ENCODE peak calls at places on chromosomes 11 and 22, in four cellular contexts. B is Panc1, V is OCI-LY7, J is left lung. F is an unnamed sample.
A peak's percentile ranks its signal among the peaks of the same experiment; 100 is the strongest.

GRCh38 chr11:70825893-70826540 is 426.4 kb downstream of the SHANK2 start:
- DNase-seq in J (peak; percentile 76), B (no peak), V (no peak), F (no peak)

GRCh38 chr22:40434101-40434500 is 63.7 kb downstream of the SGSM3 start:
- DNase-seq in V (no peak), B (no peak), J (no peak), F (no peak)

GRCh38 chr11:117824571-117825537 is at the start of gene FXYD2:
- DNase-seq in J (no peak), V (no peak), B (no peak), F (no peak)

GRCh38 chr11:70358797-70359196 is 39.5 kb upstream of the CTTN start:
- DNase-seq in V (no peak), J (no peak), B (no peak), F (no peak)

GRCh38 chr11:74877132-74877531 is 71.8 kb downstream of the XRRA1 start:
- DNase-seq in B (no peak), J (no peak), V (peak; percentile 33), F (no peak)

GRCh38 chr11:9313648-9314290 is 624 bp downstream of the TMEM41B start:
- DNase-seq in B (no peak), J (no peak), V (peak; percentile 52), F (no peak)

GRCh38 chr22:27669798-27670599 is 131.6 kb downstream of the MN1 start:
- DNase-seq in J (no peak), B (no peak), V (no peak), F (no peak)

GRCh38 chr22:21952586-21953571 is at the start of gene PPM1F:
- DNase-seq in J (peak; percentile 99), B (no peak), V (peak; percentile 89), F (no peak)

GRCh38 chr11:95074806-95075563 is 8.3 kb downstream of the SRSF8 start:
- DNase-seq in J (peak; percentile 65), V (no peak), B (no peak), F (no peak)

GRCh38 chr11:86003654-86004053 is 65.2 kb downstream of the PICALM start:
- DNase-seq in V (no peak), B (no peak), J (no peak), F (no peak)

GRCh38 chr11:27385245-27385644 is 22.2 kb upstream of the CCDC34 start:
- DNase-seq in V (no peak), B (no peak), J (no peak), F (no peak)

GRCh38 chr11:69130586-69131566 is 24.9 kb upstream of the SMIM38 start:
- DNase-seq in B (no peak), V (no peak), J (no peak), F (no peak)

GRCh38 chr11:23947883-23948282 is 549.0 kb upstream of the LUZP2 start:
- DNase-seq in B (no peak), J (no peak), V (no peak), F (no peak)

GRCh38 chr22:41682033-41682807 is 6.4 kb downstream of the SNU13 start:
- DNase-seq in V (peak; percentile 81), B (no peak), J (peak; percentile 95), F (peak; percentile 87)

GRCh38 chr11:85619497-85619896 is 7.6 kb downstream of the DLG2 start:
- DNase-seq in B (no peak), J (peak; percentile 56), V (no peak), F (no peak)

GRCh38 chr11:124812876-124813275 is 12.7 kb upstream of the MSANTD2 start:
- DNase-seq in V (no peak), B (no peak), J (no peak), F (no peak)

GRCh38 chr22:46008291-46008690 is 31.3 kb upstream of the WNT7B start:
- DNase-seq in J (no peak), B (no peak), V (no peak), F (no peak)

GRCh38 chr22:46006379-46007002 is 29.5 kb upstream of the WNT7B start:
- DNase-seq in V (peak; percentile 83), B (no peak), J (peak; percentile 98), F (peak; percentile 92)

GRCh38 chr22:46008836-46009596 is 32.1 kb upstream of the WNT7B start:
- DNase-seq in B (no peak), J (no peak), V (no peak), F (peak; percentile 43)

GRCh38 chr22:46007003-46007847 is 30.3 kb upstream of the WNT7B start:
- DNase-seq in B (no peak), V (no peak), J (peak; percentile 92), F (peak; percentile 90)

DNA sequence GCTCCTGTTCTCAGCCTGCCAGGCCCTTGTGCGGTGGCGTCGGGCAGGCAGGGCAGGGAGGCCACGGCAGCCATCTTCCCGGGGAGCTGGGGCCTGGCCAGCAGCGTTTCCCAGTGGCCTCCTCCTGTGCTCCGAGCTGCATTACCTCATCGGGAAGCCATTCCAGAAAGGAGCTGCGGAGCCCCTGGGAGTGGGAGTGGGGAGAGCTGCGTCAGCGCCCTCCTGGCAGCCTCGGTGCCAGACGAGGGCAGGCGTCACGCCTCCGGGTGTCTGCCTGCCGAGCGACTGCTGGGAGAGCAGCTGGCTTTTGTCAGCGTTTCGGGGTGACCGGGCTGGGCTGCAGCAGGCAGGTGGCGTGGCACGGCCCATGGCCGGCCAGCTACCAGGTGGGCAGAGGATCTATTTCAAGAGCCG is 30.9 kb upstream of the WNT7B start:
- DNase-seq in J (peak; percentile 84), B (no peak), V (no peak), F (peak; percentile 90)
- TF ChIP-seq CTCF in J (no peak), B (no peak), V (no peak), F (no peak)

DNA sequence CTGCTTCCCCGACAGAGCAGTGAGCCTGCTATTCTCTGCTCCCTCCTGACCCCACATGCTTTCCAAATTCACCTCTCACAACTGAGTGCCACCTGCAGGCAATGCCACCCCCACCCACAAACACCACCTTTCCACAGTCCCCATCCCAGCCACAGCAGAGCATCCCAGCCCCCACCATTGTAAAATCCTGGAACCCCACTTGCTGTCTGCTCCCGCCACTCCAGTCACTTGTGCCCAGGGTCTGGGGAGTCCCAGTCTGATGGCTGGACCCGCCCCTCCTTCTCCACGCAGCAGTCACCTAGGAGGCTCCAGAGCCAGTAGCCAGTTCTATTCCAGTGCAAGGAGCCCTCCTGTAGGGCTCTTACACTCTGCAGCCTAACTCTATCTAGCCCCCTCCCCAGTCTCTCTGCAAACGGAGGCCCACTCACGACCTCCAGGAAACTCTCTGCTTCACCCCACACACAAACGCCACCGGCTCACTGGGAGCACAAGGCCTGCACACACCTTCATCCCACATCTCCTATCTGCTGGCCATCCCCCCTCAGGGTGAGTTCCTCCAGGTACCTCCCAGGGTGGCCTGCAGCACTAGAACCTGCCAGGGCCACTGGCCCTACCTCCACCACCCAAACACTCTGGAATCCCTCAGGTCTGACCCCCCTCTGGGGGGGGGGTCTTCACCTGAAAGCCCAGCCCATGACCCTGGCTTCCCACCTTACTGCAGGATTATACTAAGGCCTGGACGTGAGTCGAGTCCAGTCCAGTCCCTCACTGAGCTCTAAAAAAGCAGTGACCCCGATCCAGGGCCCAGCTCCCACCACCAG is 1.4 kb downstream of the GNB1L start:
- DNase-seq in V (no peak), J (no peak), B (no peak), F (no peak)
- H3K4me1 ChIP-seq in V (peaks cover 34% of the 10 kb centered on the region), J (peaks cover 47% of the 10 kb centered on the region), B (peaks cover 53% of the 10 kb centered on the region), F (peaks cover 31% of the 10 kb centered on the region)

GRCh38 chr22:49044776-49045175 is 782.9 kb downstream of the BRD1 start:
- DNase-seq in B (no peak), V (no peak), J (no peak), F (no peak)
- H3K9me3 ChIP-seq in B (no peaks in the 10 kb centered on the region), V (no peaks in the 10 kb centered on the region), J (no peaks in the 10 kb centered on the region), F (no peaks in the 10 kb centered on the region)

GRCh38 chr11:31045335-31045734 is 324.2 kb downstream of the DCDC1 start:
- DNase-seq in V (no peak), J (no peak), B (no peak), F (no peak)
- TF ChIP-seq CTCF in V (peak; percentile 50), J (no peak), B (no peak), F (peak; percentile 22)

GRCh38 chr22:29307658-29308147 is 1.3 kb downstream of the GAS2L1 start:
- DNase-seq in V (no peak), J (no peak), B (no peak), F (no peak)
- H3K4me1 ChIP-seq in V (peaks cover 8% of the 10 kb centered on the region), J (peaks cover 73% of the 10 kb centered on the region), B (peaks cover 31% of the 10 kb centered on the region), F (peaks cover 22% of the 10 kb centered on the region)

GRCh38 chr11:2625183-2625582 is 74.6 kb downstream of the KCNQ1OT1 start:
- DNase-seq in J (no peak), B (no peak), V (no peak), F (no peak)

GRCh38 chr11:2631161-2631560 is 68.6 kb downstream of the KCNQ1OT1 start:
- DNase-seq in V (no peak), B (no peak), J (no peak), F (no peak)

DNA sequence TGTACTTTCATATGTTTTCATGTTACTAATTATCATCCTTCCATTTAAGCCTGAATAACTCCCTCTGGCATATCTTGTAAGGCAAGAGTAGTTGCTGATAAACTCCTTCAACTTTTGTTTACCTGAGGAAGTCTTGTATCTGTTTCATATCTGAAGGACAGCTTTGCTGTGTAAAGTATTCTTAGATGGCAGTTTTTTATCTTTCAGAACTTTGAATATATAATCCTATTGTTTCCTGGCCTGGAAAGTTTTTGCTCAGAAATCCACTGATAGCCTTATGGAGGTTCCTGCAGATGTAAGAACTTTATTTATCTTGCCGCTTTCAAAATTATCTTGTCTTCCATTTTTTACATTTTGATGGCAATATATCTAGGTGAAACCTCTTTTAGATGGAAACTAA is 69.1 kb downstream of the KCNQ1OT1 start:
- DNase-seq in V (no peak), B (no peak), J (no peak), F (no peak)
- H3K9me3 ChIP-seq in V (peaks cover 25% of the 10 kb centered on the region), B (peaks cover 31% of the 10 kb centered on the region), J (peaks cover 68% of the 10 kb centered on the region), F (no peaks in the 10 kb centered on the region)

GRCh38 chr22:23010430-23010829 is 59.9 kb upstream of the GNAZ start:
- DNase-seq in V (no peak), B (no peak), J (no peak), F (no peak)

GRCh38 chr22:23014250-23014649 is 56.1 kb upstream of the GNAZ start:
- DNase-seq in J (no peak), B (no peak), V (no peak), F (no peak)

GRCh38 chr22:23011105-23011674 is 59.1 kb upstream of the GNAZ start:
- DNase-seq in J (no peak), V (no peak), B (no peak), F (no peak)

GRCh38 chr22:23012081-23012622 is 58.2 kb upstream of the GNAZ start:
- DNase-seq in B (no peak), J (no peak), V (no peak), F (no peak)

GRCh38 chr22:23013612-23014011 is 56.7 kb upstream of the GNAZ start:
- DNase-seq in B (no peak), V (no peak), J (no peak), F (no peak)
- TF ChIP-seq CTCF in B (no peak), V (no peak), J (no peak), F (no peak)